ENCODE peak calls at places on chromosomes 6 and 20, in six cellular contexts. B, G, V, L, A and M are unnamed samples.

GRCh38 chr6:11675610-11676009 is 103.0 kb downstream of the ADTRP start:
- DNase-seq in B (no peak), G (no peak), V (no peak), L (no peak), A (no peak), M (no peak)

GRCh38 chr20:1633535-1633934 is 13.7 kb upstream of the SIRPB1 start:
- DNase-seq in B (no peak), G (no peak), V (peak; percentile 62), L (no peak), A (no peak), M (no peak)

GRCh38 chr20:23121766-23122095 is 35.6 kb upstream of the CD93 start:
- DNase-seq in B (no peak), G (no peak), V (no peak), L (no peak), A (no peak), M (no peak)

GRCh38 chr6:164051427-164051826 is 636.9 kb downstream of the QKI start:
- DNase-seq in B (no peak), G (no peak), V (no peak), L (no peak), A (no peak), M (no peak)

GRCh38 chr6:9834233-9834632 is 580.6 kb downstream of the TFAP2A start:
- DNase-seq in B (no peak), G (no peak), V (no peak), L (no peak), A (no peak), M (no peak)

GRCh38 chr6:11770546-11771466 is 7.8 kb downstream of the ADTRP start:
- DNase-seq in B (peak; percentile 99), G (peak; percentile 100), V (peak; percentile 81), L (no peak), A (no peak), M (peak; percentile 89)

GRCh38 chr20:21704408-21705385 is 767 bp upstream of the PAX1 start:
- DNase-seq in B (no peak), G (no peak), V (no peak), L (no peak), A (no peak), M (no peak)

GRCh38 chr6:16511048-16511660 is 250.1 kb downstream of the ATXN1 start:
- DNase-seq in B (no peak), G (peak; percentile 48), V (no peak), L (no peak), A (no peak), M (no peak)

GRCh38 chr6:140271759-140272377 is 897.4 kb upstream of the CITED2 start:
- DNase-seq in B (no peak), G (no peak), V (no peak), L (no peak), A (no peak), M (no peak)

GRCh38 chr6:28768187-28768913 is 155.4 kb downstream of the TRIM27 start:
- DNase-seq in B (no peak), G (no peak), V (no peak), L (no peak), A (no peak), M (no peak)

GRCh38 chr6:25041676-25042598 is 106.2 kb upstream of the RIPOR2 start:
- DNase-seq in B (no peak), G (no peak), V (no peak), L (peak; percentile 50), A (no peak), M (no peak)

GRCh38 chr6:90508753-90509152 is 78.1 kb downstream of the MAP3K7 start:
- DNase-seq in B (no peak), G (no peak), V (no peak), L (no peak), A (no peak), M (no peak)

GRCh38 chr20:13231031-13231752 is 10.1 kb downstream of the ISM1 start:
- DNase-seq in B (peak; percentile 41), G (peak; percentile 28), V (no peak), L (peak; percentile 41), A (no peak), M (no peak)

GRCh38 chr6:93417421-93417996 is 1.9 kb downstream of the EPHA7 start:
- DNase-seq in B (no peak), G (no peak), V (no peak), L (no peak), A (no peak), M (no peak)

GRCh38 chr6:135738646-135739045 is 112.9 kb upstream of the PDE7B start:
- DNase-seq in B (no peak), G (peak; percentile 15), V (no peak), L (no peak), A (no peak), M (no peak)

GRCh38 chr6:116586276-116586675 is 15.0 kb downstream of the RWDD1 start:
- DNase-seq in B (no peak), G (no peak), V (no peak), L (no peak), A (no peak), M (no peak)

GRCh38 chr6:130781557-130781956 is 45.6 kb upstream of the SMLR1 start:
- DNase-seq in B (no peak), G (no peak), V (no peak), L (no peak), A (no peak), M (no peak)

GRCh38 chr20:7851031-7851490 is 89.2 kb downstream of the HAO1 start:
- DNase-seq in B (no peak), G (peak; percentile 11), V (no peak), L (no peak), A (no peak), M (no peak)

GRCh38 chr6:28580484-28580883 is 54.8 kb downstream of the GPX5 start:
- DNase-seq in B (no peak), G (no peak), V (no peak), L (no peak), A (no peak), M (no peak)

DNA sequence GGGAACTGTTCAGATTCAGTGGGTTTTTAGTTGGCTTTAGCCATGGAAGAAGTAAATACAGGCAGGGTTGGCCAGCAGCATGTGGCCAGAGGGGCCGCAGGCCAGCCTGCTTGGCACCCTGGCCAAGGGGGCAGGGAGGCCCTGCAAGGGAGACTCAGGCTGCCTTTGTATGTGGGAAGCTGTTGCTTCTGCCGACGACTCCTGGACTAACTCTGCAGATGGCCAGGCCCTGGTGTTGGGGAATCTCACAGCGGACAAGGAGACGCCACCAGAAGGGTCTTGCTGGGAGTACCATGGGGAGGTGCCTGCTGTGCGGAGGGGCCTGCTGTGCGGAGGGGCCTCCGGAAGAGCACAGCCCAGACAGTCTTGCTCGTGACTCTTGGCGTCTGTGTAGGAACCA is 25.2 kb downstream of the PYGB start:
- DNase-seq in B (no peak), G (no peak), V (no peak), L (no peak), A (no peak), M (peak; percentile 14)
- H3K27ac ChIP-seq in B (no peak overlapping the region), G (no peak overlapping the region), V (no peak overlapping the region), L (no peak overlapping the region), A (no peak overlapping the region), M (peak overlapping the region; percentile 87)

GRCh38 chr20:50931048-50931305 is 260 bp downstream of the ADNP start:
- DNase-seq in B (no peak), G (no peak), V (no peak), L (no peak), A (no peak), M (no peak)

GRCh38 chr20:50931306-50932015 is at the start of gene ADNP:
- DNase-seq in B (peak; percentile 58), G (peak; percentile 86), V (peak; percentile 89), L (peak; percentile 88), A (peak; percentile 91), M (peak; percentile 90)

GRCh38 chr20:50929299-50930138 is 1.7 kb downstream of the ADNP start:
- DNase-seq in B (peak; percentile 91), G (peak; percentile 97), V (peak; percentile 87), L (peak; percentile 90), A (peak; percentile 95), M (peak; percentile 81)

GRCh38 chr20:50930139-50931047 is 844 bp downstream of the ADNP start:
- DNase-seq in B (no peak), G (no peak), V (peak; percentile 14), L (peak; percentile 31), A (no peak), M (no peak)

DNA sequence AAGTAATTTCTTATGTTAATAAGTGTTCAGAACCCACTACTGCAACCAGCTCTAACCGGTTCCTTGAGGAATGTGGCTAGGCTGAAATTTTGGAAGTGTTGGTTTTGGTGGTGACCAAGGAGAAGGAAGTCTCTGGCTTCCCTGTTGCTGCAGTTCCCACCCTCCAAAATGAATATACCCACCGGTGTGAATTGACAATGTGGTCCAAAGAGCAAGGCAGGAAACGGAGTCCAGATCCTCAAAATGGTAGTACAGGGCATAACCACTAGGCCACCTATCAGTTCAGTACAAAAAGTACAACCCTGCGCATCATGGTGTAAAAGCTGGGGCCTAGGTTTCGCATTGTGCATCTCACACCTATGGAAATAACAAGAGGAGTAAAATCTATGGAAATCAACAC is 2.8 kb downstream of the ADNP start:
- DNase-seq in B (no peak), G (no peak), V (no peak), L (no peak), A (no peak), M (no peak)
- TF ChIP-seq CTCF in B (peak; percentile 17), G (no peak), V (no peak), L (no peak), A (peak; percentile 3), M (peak; percentile 8)

GRCh38 chr6:106884576-106884975 is 90.0 kb downstream of the CD24 start:
- DNase-seq in B (no peak), G (no peak), V (no peak), L (no peak), A (no peak), M (no peak)
- H3K27ac ChIP-seq in B (no peak overlapping the region), G (no peak overlapping the region), V (no peak overlapping the region), L (no peak overlapping the region), A (no peak overlapping the region), M (no peak overlapping the region)

GRCh38 chr6:43855247-43855646 is 85.2 kb downstream of the VEGFA start:
- DNase-seq in B (no peak), G (no peak), V (no peak), L (no peak), A (peak; percentile 60), M (no peak)

GRCh38 chr6:43858161-43859153 is 88.4 kb downstream of the VEGFA start:
- DNase-seq in B (no peak), G (no peak), V (no peak), L (no peak), A (no peak), M (no peak)

GRCh38 chr6:43853066-43853650 is 83.1 kb downstream of the VEGFA start:
- DNase-seq in B (no peak), G (no peak), V (no peak), L (no peak), A (no peak), M (no peak)

GRCh38 chr6:43859213-43859612 is 89.2 kb downstream of the VEGFA start:
- DNase-seq in B (no peak), G (no peak), V (no peak), L (no peak), A (no peak), M (no peak)

DNA sequence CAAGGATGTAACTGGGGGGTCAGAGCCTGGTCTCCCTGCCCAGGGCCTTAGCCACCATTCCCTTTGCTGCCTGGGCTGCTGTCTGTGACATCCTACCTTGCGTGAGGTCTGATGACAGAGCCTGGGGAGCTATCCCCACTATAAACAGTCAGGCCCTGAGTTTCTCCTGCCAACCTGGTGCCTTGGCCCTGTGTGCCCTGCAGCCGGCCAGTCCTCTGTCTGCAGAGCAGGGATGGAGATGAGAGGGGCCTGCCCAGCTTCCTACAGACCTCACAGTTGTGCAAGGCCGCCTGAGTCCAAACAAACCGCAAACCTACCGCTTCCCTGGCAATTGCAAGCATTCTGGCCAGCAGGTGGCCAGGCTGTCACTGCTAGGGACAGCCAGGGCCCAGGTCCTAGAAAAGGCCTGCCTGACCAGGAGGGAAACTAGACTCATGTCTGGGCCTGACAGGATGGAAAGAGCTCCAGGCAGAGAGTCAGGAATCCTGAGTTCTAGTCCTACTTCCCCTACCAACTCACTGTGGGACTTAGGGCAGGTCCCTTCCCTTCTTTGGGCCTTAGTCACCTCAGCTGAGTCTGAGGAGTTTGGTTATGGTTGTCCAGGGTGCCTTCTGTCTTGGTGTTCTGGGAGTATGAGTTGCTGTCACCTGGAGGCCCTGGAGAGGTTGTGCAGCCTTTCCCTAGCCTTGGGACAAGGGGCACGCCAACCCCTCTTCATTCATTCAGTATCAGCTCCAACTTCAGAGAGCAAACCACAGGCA is 86.2 kb downstream of the VEGFA start:
- DNase-seq in B (no peak), G (peak; percentile 40), V (peak; percentile 49), L (no peak), A (peak; percentile 54), M (no peak)
- TF ChIP-seq CTCF in B (peak; percentile 36), G (peak; percentile 29), V (peak; percentile 66), L (no peak), A (no peak), M (peak; percentile 63)